ENCODE peak calls at places on chromosome 16, in ten cellular contexts. T is stomach; E is GM12892; F is skeletal muscle cell; I is activated gamma-delta T cell treated with Interleukin-2 at 50 U/mL for 16 hours; X is ELR; V is astrocyte of the hippocampus; G is AML-193; C is stimulated activated CD8-positive, alpha-beta memory T cell treated with anti-CD3 and anti-CD28 coated beads, Interleukin-7, amount 100 ng/mL, for 1 hour; H is stimulated activated CD4-positive, alpha-beta T cell treated with anti-CD3 and anti-CD28 coated beads, Interleukin-1b, Interleukin-23, amount 100 ng/mL, for 24 hours. A is an unnamed sample.

GRCh38 chr16:27400751-27401620 is 988 bp upstream of the IL21R start:
- DNase-seq in I (no peak), C (no peak), V (peak), F (no peak), H (no peak), G (peak), E (no peak), T (no peak), X (peak), A (no peak)

GRCh38 chr16:75372236-75372856 is 61.0 kb downstream of the CFDP1 start:
- DNase-seq in F (peak), H (no peak), G (no peak), E (no peak), T (no peak), V (peak), C (no peak), I (no peak), X (no peak), A (no peak)

GRCh38 chr16:21038197-21038596 is 112.4 kb downstream of the DNAH3 start:
- DNase-seq in G (no peak), E (no peak), C (no peak), I (no peak), T (no peak), F (no peak), X (no peak), H (no peak), V (no peak), A (no peak)

GRCh38 chr16:17921357-17921978 is 415.1 kb downstream of the NPIPA8 start:
- DNase-seq in T (no peak), X (peak), G (peak), C (peak), I (peak), E (no peak), V (peak), H (peak), F (no peak), A (no peak)

GRCh38 chr16:8370374-8371015 is 219.8 kb downstream of the TMEM114 start:
- DNase-seq in H (no peak), T (no peak), V (peak), G (no peak), X (peak), F (no peak), C (no peak), E (no peak), I (no peak), A (no peak)

GRCh38 chr16:8396463-8396862 is 193.8 kb downstream of the TMEM114 start:
- DNase-seq in X (no peak), H (no peak), V (no peak), I (no peak), F (no peak), C (no peak), T (no peak), E (no peak), G (no peak), A (no peak)

GRCh38 chr16:11302977-11303376 is 21.8 kb upstream of the PRM1 start:
- DNase-seq in T (peak), X (no peak), C (no peak), I (no peak), E (no peak), F (no peak), V (no peak), H (no peak), G (no peak), A (peak)

GRCh38 chr16:58222532-58223316 is 24.8 kb upstream of the CSNK2A2 start:
- DNase-seq in X (peak), E (no peak), V (peak), F (no peak), T (no peak), I (no peak), C (no peak), H (no peak), G (no peak), A (no peak)

GRCh38 chr16:27759301-27759871 is 209.4 kb downstream of the KATNIP start:
- DNase-seq in G (no peak), H (no peak), V (peak), I (no peak), C (no peak), T (no peak), E (no peak), F (no peak), X (peak), A (no peak)

GRCh38 chr16:80993293-80993691 is 13.4 kb downstream of the CMC2 start:
- DNase-seq in V (peak), H (no peak), T (peak), F (peak), E (no peak), G (no peak), X (peak), C (no peak), I (no peak), A (no peak)

GRCh38 chr16:2019919-2020831 is 590 bp downstream of the NPW start:
- DNase-seq in X (no peak), H (no peak), V (peak), T (no peak), G (no peak), C (no peak), F (no peak), I (no peak), E (no peak), A (no peak)

GRCh38 chr16:12869681-12870427 is 31.5 kb upstream of the SHISA9 start:
- DNase-seq in X (no peak), H (no peak), C (no peak), G (no peak), E (no peak), T (no peak), I (no peak), V (no peak), F (no peak), A (no peak)

GRCh38 chr16:69270395-69270794 is 40.8 kb upstream of the VPS4A start:
- DNase-seq in G (peak), T (no peak), I (no peak), X (no peak), C (no peak), V (peak), F (no peak), E (no peak), H (no peak), A (no peak)

GRCh38 chr16:81447383-81448101 is 2.9 kb downstream of the CMIP start:
- DNase-seq in E (no peak), C (no peak), H (no peak), F (no peak), T (peak), I (no peak), X (no peak), G (peak), V (peak), A (peak)

GRCh38 chr16:60204221-60204620 is 1470.1 kb upstream of the GOT2 start:
- DNase-seq in H (no peak), E (no peak), X (peak), C (no peak), G (no peak), I (no peak), F (no peak), T (no peak), V (peak), A (no peak)

GRCh38 chr16:77868478-77868877 is 80.1 kb downstream of the VAT1L start:
- DNase-seq in G (no peak), E (peak), I (no peak), X (no peak), T (no peak), V (no peak), F (no peak), H (no peak), C (no peak), A (no peak)

GRCh38 chr16:12145918-12146317 is 169.4 kb downstream of the SNX29 start:
- DNase-seq in I (no peak), T (no peak), V (no peak), X (no peak), C (no peak), G (no peak), E (no peak), H (no peak), F (no peak), A (no peak)

GRCh38 chr16:50808929-50809538 is 67.1 kb downstream of the CYLD start:
- DNase-seq in G (no peak), X (no peak), F (no peak), I (no peak), E (no peak), V (no peak), C (no peak), T (no peak), H (no peak), A (no peak)

GRCh38 chr16:12917653-12918052 is 16.3 kb downstream of the SHISA9 start:
- DNase-seq in C (no peak), H (no peak), V (peak), G (no peak), F (no peak), E (no peak), X (no peak), T (no peak), I (no peak), A (no peak)

GRCh38 chr16:11871193-11871592 is 19.9 kb upstream of the RSL1D1 start:
- DNase-seq in E (no peak), C (no peak), F (no peak), G (no peak), X (peak), T (no peak), H (no peak), I (no peak), V (peak), A (peak)

GRCh38 chr16:11604783-11605563 is 18.3 kb upstream of the LITAF start:
- DNase-seq in T (no peak), V (no peak), F (peak), I (no peak), E (no peak), X (no peak), G (no peak), H (no peak), C (no peak), A (no peak)

GRCh38 chr16:10992112-10992511 is 47.7 kb downstream of the CLEC16A start:
- DNase-seq in X (peak), E (no peak), V (peak), G (no peak), C (no peak), F (peak), T (no peak), H (no peak), I (no peak), A (no peak)

GRCh38 chr16:72442381-72443158 is 270.6 kb upstream of the PMFBP1 start:
- DNase-seq in F (no peak), E (no peak), T (no peak), V (no peak), I (no peak), C (no peak), G (no peak), H (no peak), X (peak), A (no peak)

GRCh38 chr16:24013054-24013636 is 177.4 kb downstream of the PRKCB start:
- DNase-seq in I (no peak), C (no peak), G (no peak), X (no peak), T (no peak), V (no peak), H (no peak), E (no peak), F (no peak), A (no peak)

GRCh38 chr16:84700518-84701277 is 898 bp downstream of the USP10 start:
- DNase-seq in H (peak), I (peak), X (peak), C (no peak), F (no peak), V (peak), E (no peak), T (no peak), G (no peak), A (peak)

GRCh38 chr16:56547949-56548567 is 16.8 kb upstream of the MT4 start:
- DNase-seq in X (peak), H (no peak), C (no peak), E (no peak), G (no peak), V (peak), F (no peak), T (no peak), I (no peak), A (no peak)

GRCh38 chr16:20611975-20612471 is 35.9 kb upstream of the ACSM2B start:
- DNase-seq in E (no peak), I (no peak), X (no peak), T (peak), H (no peak), G (no peak), F (no peak), V (no peak), C (no peak), A (peak)

GRCh38 chr16:70703041-70703834 is 17.4 kb upstream of the MTSS2 start:
- DNase-seq in X (peak), H (no peak), F (peak), E (no peak), G (no peak), T (no peak), I (no peak), V (peak), C (no peak), A (peak)

GRCh38 chr16:69532761-69533459 is 32.9 kb upstream of the NFAT5 start:
- DNase-seq in F (no peak), C (no peak), X (no peak), V (no peak), E (no peak), I (no peak), G (no peak), T (no peak), H (no peak), A (no peak)

A was measured in thyroid gland.